ENCODE peak calls at places on chromosome 15, in six cellular contexts. Q is naive thymus-derived CD8-positive, alpha-beta T cell; R is activated T-cell treated with anti-CD3 and anti-CD28 coated beads, Interleukin-2, amount 50 U/mL, for 4 hours; N is DMS79 treated with DMSO at 0.1 percent for 48 hours; P is GM13977; F is SW 1271. M is an unnamed sample.

GRCh38 chr15:50298340-50298739 is 32.8 kb upstream of the HDC start:
- DNase-seq in N (no peak), F (no peak), Q (no peak), P (no peak), R (no peak), M (no peak)

GRCh38 chr15:69289312-69290146 is 9.2 kb upstream of the PAQR5 start:
- DNase-seq in P (no peak), F (no peak), N (no peak), Q (no peak), R (no peak), M (no peak)

GRCh38 chr15:68218331-68218730 is 11.2 kb downstream of the CLN6 start:
- DNase-seq in Q (no peak), R (no peak), P (no peak), F (no peak), N (no peak), M (no peak)

GRCh38 chr15:83644453-83644852 is 9.5 kb upstream of the ADAMTSL3 start:
- DNase-seq in P (no peak), R (no peak), Q (no peak), N (no peak), F (no peak), M (no peak)

GRCh38 chr15:73956276-73957086 is 30.2 kb downstream of the LOXL1 start:
- DNase-seq in N (no peak), R (no peak), P (no peak), Q (no peak), F (peak; percentile 99), M (no peak)

GRCh38 chr15:78996876-78997275 is 52.0 kb upstream of the CTSH start:
- DNase-seq in N (no peak), F (no peak), R (no peak), Q (no peak), P (no peak), M (no peak)

GRCh38 chr15:43828061-43828657 is 1.4 kb downstream of the WDR76 start:
- DNase-seq in F (no peak), N (no peak), R (no peak), P (peak; percentile 33), Q (no peak), M (no peak)

GRCh38 chr15:68431792-68432401 is at the start of gene ITGA11:
- DNase-seq in R (no peak), F (peak; percentile 26), N (peak; percentile 0), Q (no peak), P (peak; percentile 69), M (no peak)

GRCh38 chr15:84689858-84690257 is 26.1 kb downstream of the SEC11A start:
- DNase-seq in F (no peak), N (no peak), Q (no peak), P (no peak), R (no peak), M (no peak)

GRCh38 chr15:56894601-56895000 is 23.8 kb upstream of the TCF12 start:
- DNase-seq in N (no peak), F (no peak), P (no peak), R (no peak), Q (no peak), M (no peak)

GRCh38 chr15:57376695-57377477 is 581 bp downstream of the CGNL1 start:
- DNase-seq in R (no peak), P (peak; percentile 27), F (no peak), N (no peak), Q (no peak), M (no peak)

GRCh38 chr15:84764585-84764984 is 16.2 kb downstream of the ZNF592 start:
- DNase-seq in P (no peak), R (no peak), N (no peak), F (no peak), Q (no peak), M (no peak)

GRCh38 chr15:74631935-74632560 is 16.4 kb downstream of the CLK3 start:
- DNase-seq in N (no peak), P (peak; percentile 83), F (peak; percentile 48), Q (peak; percentile 62), R (peak; percentile 46), M (peak; percentile 32)

GRCh38 chr15:67794832-67795574 is 30.3 kb upstream of the SKOR1 start:
- DNase-seq in R (no peak), P (no peak), F (no peak), N (no peak), Q (no peak), M (no peak)

GRCh38 chr15:90596943-90597342 is 67.2 kb downstream of the CRTC3 start:
- DNase-seq in P (no peak), F (no peak), R (no peak), N (no peak), Q (no peak), M (no peak)

GRCh38 chr15:74208901-74209559 is 6.4 kb upstream of the STRA6 start:
- DNase-seq in N (no peak), P (no peak), F (no peak), R (no peak), Q (no peak), M (no peak)

GRCh38 chr15:37771462-37771861 is 163.0 kb upstream of the TMCO5A start:
- DNase-seq in Q (no peak), R (no peak), N (no peak), F (no peak), P (no peak), M (no peak)

GRCh38 chr15:74593122-74593521 is 22.5 kb upstream of the CLK3 start:
- DNase-seq in F (no peak), Q (no peak), P (no peak), N (no peak), R (no peak), M (no peak)